ENCODE peak calls at places on chromosomes 5 and 9, in ten cellular contexts. K is fibroblast of the aortic adventitia, U is adrenal gland, Z is stomach, W is thoracic aorta, L is GM10248, A is H9, O is mammary epithelial cell, X is fibroblast of lung, V is WTC11. R is an unnamed sample.

GRCh38 chr9:123642291-123643278 is 286.6 kb downstream of the CRB2 start:
- DNase-seq in O (no peak), Z (peak; percentile 74), A (no peak), K (peak; percentile 23), L (no peak), X (peak; percentile 67), U (peak; percentile 61), V (no peak), W (no peak), R (no peak)

GRCh38 chr5:28808967-28809810 is 1770.8 kb upstream of the CDH9 start:
- DNase-seq in K (no peak), O (no peak), U (no peak), Z (no peak), X (no peak), W (no peak), A (no peak), L (peak; percentile 3), V (no peak), R (no peak)

GRCh38 chr5:40507095-40507494 is 172.6 kb upstream of the PTGER4 start:
- DNase-seq in X (peak; percentile 23), Z (no peak), W (no peak), K (peak; percentile 15), V (no peak), L (no peak), U (no peak), A (no peak), O (no peak), R (no peak)

GRCh38 chr9:113479150-113479761 is 15.7 kb downstream of the RGS3 start:
- DNase-seq in K (no peak), X (peak; percentile 41), Z (peak; percentile 63), U (no peak), W (no peak), V (no peak), A (no peak), O (no peak), L (no peak), R (no peak)

GRCh38 chr9:72863456-72864094 is 89.3 kb downstream of the ALDH1A1 start:
- DNase-seq in K (peak; percentile 52), U (no peak), Z (no peak), V (no peak), O (no peak), A (no peak), X (no peak), W (no peak), L (no peak), R (no peak)

GRCh38 chr9:111566234-111566633 is 33.2 kb downstream of the PTGR1 start:
- DNase-seq in U (peak; percentile 61), A (no peak), O (no peak), X (peak; percentile 42), L (no peak), V (no peak), W (no peak), Z (no peak), K (peak; percentile 10), R (no peak)

GRCh38 chr5:39040875-39041274 is 33.3 kb downstream of the RICTOR start:
- DNase-seq in X (no peak), O (no peak), L (no peak), V (no peak), Z (peak; percentile 31), U (no peak), K (no peak), A (no peak), W (no peak), R (no peak)

GRCh38 chr5:109990723-109991359 is 301.1 kb downstream of the MAN2A1 start:
- DNase-seq in X (no peak), O (no peak), W (no peak), A (no peak), Z (no peak), K (no peak), U (no peak), L (no peak), V (no peak), R (no peak)

GRCh38 chr9:99000480-99001395 is 57.0 kb downstream of the COL15A1 start:
- DNase-seq in X (peak; percentile 76), A (peak; percentile 46), Z (peak; percentile 52), U (peak; percentile 52), K (peak; percentile 87), O (peak; percentile 44), L (peak; percentile 65), V (no peak), W (no peak), R (peak; percentile 36)

GRCh38 chr5:129395247-129395646 is 64.9 kb upstream of the ADAMTS19 start:
- DNase-seq in A (no peak), O (no peak), X (no peak), K (no peak), W (no peak), U (no peak), Z (no peak), L (no peak), V (no peak), R (no peak)

GRCh38 chr5:174990909-174991308 is 266.5 kb downstream of the MSX2 start:
- DNase-seq in O (no peak), V (no peak), W (peak; percentile 21), L (no peak), X (no peak), K (no peak), U (no peak), A (no peak), Z (peak; percentile 71), R (no peak)

GRCh38 chr9:135793221-135794056 is 91.5 kb downstream of the KCNT1 start:
- DNase-seq in O (no peak), L (no peak), U (no peak), Z (no peak), W (no peak), K (no peak), V (no peak), X (no peak), A (no peak), R (no peak)

GRCh38 chr9:72012642-72013041 is 47.8 kb downstream of the C9orf57 start:
- DNase-seq in X (no peak), L (no peak), W (no peak), V (no peak), U (no peak), A (no peak), O (peak; percentile 23), Z (no peak), K (peak; percentile 11), R (no peak)

GRCh38 chr9:128371622-128372117 is 496 bp downstream of the URM1 start:
- DNase-seq in K (no peak), W (no peak), X (no peak), A (no peak), U (no peak), O (no peak), L (no peak), V (no peak), Z (no peak), R (no peak)

GRCh38 chr5:51997908-51998307 is 614.7 kb downstream of the ISL1 start:
- DNase-seq in W (no peak), A (no peak), K (no peak), O (no peak), U (no peak), V (no peak), Z (no peak), L (no peak), X (no peak), R (no peak)

GRCh38 chr9:16321461-16322119 is 548.9 kb downstream of the BNC2 start:
- DNase-seq in U (peak; percentile 93), O (peak; percentile 67), X (peak; percentile 63), K (peak; percentile 66), Z (no peak), A (peak; percentile 17), V (no peak), W (peak; percentile 44), L (no peak), R (no peak)

GRCh38 chr9:61674465-61674864 is 484.6 kb downstream of the SPATA31A7 start:
- DNase-seq in L (no peak), K (no peak), V (no peak), A (no peak), W (no peak), X (no peak), U (no peak), Z (no peak), O (no peak), R (no peak)

DNA sequence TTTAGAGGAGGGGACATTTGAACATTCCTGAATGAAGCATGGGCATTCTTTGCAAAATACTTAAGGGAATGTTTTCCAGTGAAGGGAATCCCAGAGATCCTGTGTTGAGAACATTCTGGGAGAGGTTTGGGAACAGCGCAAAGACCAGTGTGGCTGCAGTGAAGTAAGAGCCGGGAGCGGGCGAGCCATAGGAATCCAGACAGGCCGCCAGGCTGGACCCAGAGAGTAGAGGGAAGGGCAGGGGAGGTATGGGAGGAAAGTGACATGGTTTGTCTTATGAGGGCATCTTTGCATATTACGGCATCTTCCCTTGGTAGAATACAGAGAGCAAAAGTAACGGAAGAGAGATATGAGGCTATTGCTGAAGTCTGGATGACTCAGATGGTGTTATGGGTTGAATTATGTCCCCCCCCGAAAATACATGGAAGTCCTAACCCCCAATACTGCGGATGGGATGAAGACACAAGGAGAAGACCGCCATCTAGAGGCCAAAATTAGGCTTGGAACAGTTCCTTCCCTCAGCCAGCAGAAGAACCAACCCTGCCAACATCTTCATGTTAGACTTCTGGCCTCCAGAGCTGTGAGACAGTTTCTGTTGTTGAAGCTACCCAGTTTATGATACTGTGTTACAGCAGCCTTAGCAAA is 268.2 kb downstream of the MAST4 start:
- DNase-seq in K (peak; percentile 72), O (peak; percentile 65), W (no peak), L (peak; percentile 13), V (peak; percentile 40), Z (no peak), A (no peak), U (no peak), X (peak; percentile 76), R (no peak)
- TF ChIP-seq CTCF in K (peak; percentile 74), O (peak; percentile 73), W (peak; percentile 22), L (peak; percentile 61), V (peak; percentile 56), Z (no peak), A (peak; percentile 49), U (peak; percentile 19), X (peak; percentile 23), R (no peak)

GRCh38 chr5:127696688-127697087 is 6.5 kb upstream of the CCDC192 start:
- DNase-seq in X (peak; percentile 84), K (peak; percentile 91), A (no peak), U (no peak), O (no peak), W (no peak), L (no peak), Z (no peak), V (no peak), R (no peak)
- TF ChIP-seq CTCF in X (no peak), K (no peak), A (no peak), U (no peak), O (no peak), W (no peak), L (no peak), Z (no peak), V (no peak), R (no peak)

GRCh38 chr9:12191630-12192029 is 501.6 kb upstream of the TYRP1 start:
- DNase-seq in A (no peak), U (no peak), X (no peak), K (no peak), V (peak; percentile 14), W (no peak), O (no peak), L (no peak), Z (no peak), R (no peak)

GRCh38 chr9:12195456-12195855 is 497.7 kb upstream of the TYRP1 start:
- DNase-seq in W (no peak), U (no peak), O (no peak), V (no peak), A (no peak), X (no peak), K (no peak), Z (no peak), L (no peak), R (no peak)
- TF ChIP-seq CTCF in W (no peak), U (no peak), O (no peak), V (no peak), A (peak; percentile 32), X (no peak), K (no peak), Z (no peak), L (no peak), R (no peak)

GRCh38 chr5:36739751-36740221 is 133.4 kb downstream of the SLC1A3 start:
- DNase-seq in A (peak; percentile 82), O (peak; percentile 55), U (peak; percentile 63), W (no peak), Z (peak; percentile 85), X (peak; percentile 77), L (peak; percentile 67), K (peak; percentile 78), V (peak; percentile 90), R (peak; percentile 81)
- TF ChIP-seq CTCF in A (peak; percentile 95), O (peak; percentile 95), U (peak; percentile 64), W (peak; percentile 50), Z (peak; percentile 79), X (peak; percentile 74), L (peak; percentile 93), K (peak; percentile 87), V (peak; percentile 87), R (peak; percentile 88)